ENCODE peak calls at places on chromosomes 13 and 19, in six cellular contexts. L is GM23338, A is GM23248, K is SK-N-SH, Z is HCT116, X is hepatocyte. C is an unnamed sample.

GRCh38 chr13:105442941-105443340 is 1092.5 kb downstream of the EFNB2 start:
- DNase-seq in L (no peak), A (peak; percentile 40), K (no peak), Z (peak; percentile 87), X (peak; percentile 72), C (peak; percentile 95)

GRCh38 chr19:52963229-52963760 is 614 bp upstream of the ZNF816 start:
- DNase-seq in L (peak; percentile 53), A (no peak), K (peak; percentile 53), Z (no peak), X (peak; percentile 44), C (no peak)

GRCh38 chr19:44142014-44142523 is 715 bp downstream of the ZNF234 start:
- DNase-seq in L (no peak), A (peak; percentile 69), K (no peak), Z (no peak), X (peak; percentile 16), C (peak; percentile 3)

GRCh38 chr19:18091217-18091608 is 4.5 kb upstream of the IL12RB1 start:
- DNase-seq in L (no peak), A (no peak), K (no peak), Z (no peak), X (no peak), C (no peak)

GRCh38 chr19:11684987-11685675 is 53.6 kb downstream of the ZNF823 start:
- DNase-seq in L (no peak), A (no peak), K (no peak), Z (no peak), X (no peak), C (no peak)

GRCh38 chr13:51935326-51936171 is 73.8 kb downstream of the CCDC70 start:
- DNase-seq in L (peak; percentile 72), A (peak; percentile 21), K (peak; percentile 49), Z (peak; percentile 19), X (peak; percentile 49), C (peak; percentile 44)

GRCh38 chr19:38523319-38523718 is 89.8 kb downstream of the RYR1 start:
- DNase-seq in L (no peak), A (no peak), K (no peak), Z (no peak), X (no peak), C (no peak)

GRCh38 chr13:21216332-21216731 is 39.9 kb downstream of the MRPL57 start:
- DNase-seq in L (peak; percentile 24), A (peak; percentile 16), K (no peak), Z (no peak), X (no peak), C (no peak)

GRCh38 chr13:26011996-26012688 is 39.7 kb downstream of the SHISA2 start:
- DNase-seq in L (peak; percentile 57), A (peak; percentile 27), K (no peak), Z (no peak), X (no peak), C (no peak)

GRCh38 chr19:53055117-53055516 is 10.6 kb downstream of the ERVV-2 start:
- DNase-seq in L (no peak), A (no peak), K (no peak), Z (no peak), X (no peak), C (peak; percentile 13)

GRCh38 chr19:51702103-51702753 is 9.1 kb downstream of the SPACA6 start:
- DNase-seq in L (peak; percentile 93), A (peak; percentile 84), K (peak; percentile 54), Z (no peak), X (peak; percentile 90), C (peak; percentile 54)

GRCh38 chr19:27694361-27695055 is 1518.4 kb downstream of the UQCRFS1 start:
- DNase-seq in L (no peak), A (no peak), K (no peak), Z (no peak), X (no peak), C (no peak)

GRCh38 chr13:60583911-60584753 is 187.1 kb downstream of the TDRD3 start:
- DNase-seq in L (peak; percentile 91), A (peak; percentile 92), K (no peak), Z (no peak), X (no peak), C (peak; percentile 26)

GRCh38 chr13:70523622-70524021 is 415.4 kb upstream of the KLHL1 start:
- DNase-seq in L (no peak), A (no peak), K (peak; percentile 49), Z (no peak), X (no peak), C (no peak)

GRCh38 chr13:26038931-26039475 is 12.8 kb downstream of the SHISA2 start:
- DNase-seq in L (no peak), A (no peak), K (no peak), Z (no peak), X (no peak), C (no peak)

GRCh38 chr19:3931041-3931440 is 1.8 kb upstream of the NMRK2 start:
- DNase-seq in L (no peak), A (no peak), K (peak; percentile 18), Z (no peak), X (no peak), C (no peak)

GRCh38 chr19:18160441-18160791 is 7.5 kb downstream of the PIK3R2 start:
- DNase-seq in L (no peak), A (peak; percentile 30), K (no peak), Z (no peak), X (peak; percentile 6), C (no peak)

GRCh38 chr19:5115771-5116202 is 146.9 kb downstream of the KDM4B start:
- DNase-seq in L (no peak), A (peak; percentile 65), K (no peak), Z (no peak), X (no peak), C (no peak)

GRCh38 chr13:52651880-52652169 is 811 bp upstream of the SUGT1 start:
- DNase-seq in L (no peak), A (no peak), K (peak; percentile 67), Z (no peak), X (no peak), C (no peak)

GRCh38 chr13:50531917-50532899 is 311.3 kb downstream of the DLEU7 start:
- DNase-seq in L (no peak), A (peak; percentile 59), K (peak; percentile 17), Z (peak; percentile 10), X (peak; percentile 38), C (peak; percentile 55)

GRCh38 chr13:109610517-109610916 is 175.9 kb downstream of the IRS2 start:
- DNase-seq in L (peak; percentile 60), A (peak; percentile 20), K (peak; percentile 11), Z (peak; percentile 3), X (peak; percentile 28), C (peak; percentile 25)

GRCh38 chr19:34793562-34793961 is 20.5 kb upstream of the ZNF599 start:
- DNase-seq in L (no peak), A (peak; percentile 15), K (no peak), Z (no peak), X (no peak), C (no peak)

GRCh38 chr13:26280295-26280694 is 26.4 kb downstream of the CDK8 start:
- DNase-seq in L (no peak), A (peak; percentile 87), K (no peak), Z (no peak), X (no peak), C (peak; percentile 24)

GRCh38 chr19:16369306-16369663 is 44.7 kb downstream of the KLF2 start:
- DNase-seq in L (no peak), A (no peak), K (no peak), Z (no peak), X (no peak), C (no peak)

DNA sequence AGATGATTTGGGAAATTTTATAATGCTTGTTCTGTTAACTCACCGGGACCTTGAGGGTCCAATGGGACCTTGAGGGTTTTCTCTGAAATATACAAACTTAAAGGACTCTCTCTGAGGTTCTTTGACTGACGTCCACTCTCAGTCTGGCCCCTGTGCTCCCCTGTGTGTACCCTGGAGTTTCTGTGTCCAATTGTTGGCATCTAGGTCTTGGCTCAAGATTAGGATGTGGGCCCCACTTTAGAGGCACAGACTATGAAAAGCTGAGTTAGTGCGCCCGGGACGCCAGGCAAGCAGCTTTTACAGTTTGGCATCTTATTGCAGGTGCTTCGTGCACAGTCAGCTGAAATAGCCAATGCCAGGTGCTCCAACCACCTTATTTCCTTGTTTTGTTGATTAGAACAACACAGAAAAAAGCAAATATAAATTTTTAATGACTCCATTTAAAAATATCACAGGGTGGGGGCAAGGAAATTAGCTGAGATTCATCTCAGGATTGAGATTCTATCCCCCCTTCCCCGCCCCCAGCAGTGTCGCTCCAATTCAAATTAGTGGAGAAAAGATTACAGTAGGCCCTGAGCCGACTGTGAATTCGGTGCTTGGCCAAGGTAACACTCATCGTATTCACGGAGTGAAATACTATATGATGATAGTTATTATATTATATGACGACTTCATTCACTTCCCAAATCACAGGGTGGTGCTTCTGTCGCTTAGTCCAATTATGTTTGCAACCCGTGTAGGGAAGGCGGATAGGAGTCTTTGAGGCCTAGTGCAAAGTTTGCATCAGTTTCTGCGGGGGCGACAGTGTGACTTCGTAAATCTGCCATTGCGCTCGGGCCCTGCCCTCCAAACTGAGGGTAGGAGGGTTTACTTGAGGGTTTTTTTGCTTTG is 4.3 kb downstream of the SOX1 start:
- DNase-seq in L (no peak), A (no peak), K (no peak), Z (no peak), X (no peak), C (no peak)
- TF ChIP-seq EZH2phosphoT487 in L (no peak), A (no peak), K (no peak), Z (no peak), X (no peak), C (no peak)

DNA sequence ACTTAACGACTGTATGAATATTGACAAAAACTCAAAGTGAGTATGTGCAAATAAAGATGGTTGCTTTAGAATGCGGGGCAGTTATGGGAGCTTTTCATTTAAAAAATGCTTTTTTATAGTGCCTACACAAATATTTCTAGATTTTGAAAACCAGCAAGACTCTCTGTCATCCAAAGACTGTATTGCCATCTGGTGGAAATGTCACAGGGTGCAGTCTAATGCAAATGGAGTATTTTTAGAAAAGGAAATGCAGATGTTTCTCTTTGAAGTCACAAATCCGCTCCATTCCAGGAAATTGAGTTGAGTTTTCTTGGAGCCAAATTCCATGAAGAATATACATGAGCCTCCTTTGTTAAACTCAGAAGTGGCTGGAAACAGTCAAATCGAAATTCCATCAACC is 2.3 kb upstream of the C1QTNF9B start:
- DNase-seq in L (peak; percentile 49), A (peak; percentile 64), K (peak; percentile 36), Z (no peak), X (peak; percentile 52), C (peak; percentile 70)
- TF ChIP-seq EZH2phosphoT487 in L (no peak), A (no peak), K (no peak), Z (no peak), X (no peak), C (no peak)

GRCh38 chr13:92403606-92404005 is 823.0 kb upstream of the GPC6 start:
- DNase-seq in L (no peak), A (no peak), K (no peak), Z (no peak), X (no peak), C (no peak)
- TF ChIP-seq EZH2phosphoT487 in L (no peak), A (no peak), K (no peak), Z (no peak), X (no peak), C (no peak)

GRCh38 chr13:96880419-96880818 is 113.9 kb downstream of the OXGR1 start:
- DNase-seq in L (no peak), A (no peak), K (no peak), Z (no peak), X (no peak), C (no peak)
- TF ChIP-seq EZH2phosphoT487 in L (no peak), A (no peak), K (no peak), Z (no peak), X (no peak), C (no peak)